ENCODE peak calls at places on chromosomes 7 and 10, in six cellular contexts. A is A549, W is adrenal gland, P is OCI-LY7, U is lower lobe of right lung, S is IMR-90. F is an unnamed sample.

GRCh38 chr7:47946581-47947354 is 1.5 kb downstream of the PKD1L1 start:
- DNase-seq in P (no peak), W (no peak), U (no peak), A (no peak), S (no peak), F (no peak)

GRCh38 chr7:25478925-25479324 is 250.6 kb upstream of the NPVF start:
- DNase-seq in U (no peak), P (no peak), W (no peak), S (no peak), A (no peak), F (no peak)

GRCh38 chr10:30068482-30069223 is 9.3 kb upstream of the JCAD start:
- DNase-seq in P (no peak), A (no peak), S (no peak), U (no peak), W (no peak), F (no peak)

GRCh38 chr7:82818091-82818620 is 344.5 kb downstream of the PCLO start:
- DNase-seq in P (no peak), U (no peak), S (no peak), W (no peak), A (no peak), F (no peak)

GRCh38 chr7:116499168-116500070 is at the start of gene CAV2:
- DNase-seq in W (peak), P (no peak), S (peak), U (peak), A (peak), F (peak)

GRCh38 chr7:151424799-151425198 is 15.0 kb upstream of the WDR86 start:
- DNase-seq in W (no peak), U (no peak), A (no peak), P (no peak), S (peak), F (no peak)

GRCh38 chr10:60989400-60989876 is 45.5 kb upstream of the RHOBTB1 start:
- DNase-seq in W (no peak), S (no peak), P (peak), U (no peak), A (no peak), F (no peak)

GRCh38 chr10:117663750-117664149 is 121.2 kb downstream of the EMX2 start:
- DNase-seq in U (no peak), W (peak), A (peak), P (no peak), S (peak), F (no peak)

GRCh38 chr7:130430841-130431713 is 9.7 kb downstream of the CEP41 start:
- DNase-seq in W (no peak), A (no peak), P (no peak), U (no peak), S (peak), F (peak)

GRCh38 chr7:117098457-117098856 is 145.2 kb downstream of the ST7 start:
- DNase-seq in A (no peak), W (no peak), U (no peak), S (peak), P (no peak), F (no peak)

GRCh38 chr7:48643420-48644013 is 280.8 kb upstream of the CDC14C start:
- DNase-seq in A (no peak), W (no peak), U (no peak), P (no peak), S (no peak), F (no peak)

GRCh38 chr10:58701398-58702135 is 188.9 kb downstream of the BICC1 start:
- DNase-seq in W (peak), A (no peak), U (no peak), S (peak), P (no peak), F (no peak)

GRCh38 chr7:104652434-104652833 is 324.0 kb downstream of the LHFPL3 start:
- DNase-seq in P (no peak), A (no peak), W (no peak), S (no peak), U (no peak), F (no peak)
- TF ChIP-seq CTCF in P (no peak), A (no peak), W (no peak), S (no peak), U (no peak), F (no peak)

GRCh38 chr10:79153753-79154152 is 85.0 kb downstream of the ZMIZ1 start:
- DNase-seq in P (no peak), S (no peak), W (peak), A (no peak), U (no peak), F (peak)
- H3K27ac ChIP-seq in P (no peak), S (peak), W (no peak), A (peak), U (peak), F (peak)

DNA sequence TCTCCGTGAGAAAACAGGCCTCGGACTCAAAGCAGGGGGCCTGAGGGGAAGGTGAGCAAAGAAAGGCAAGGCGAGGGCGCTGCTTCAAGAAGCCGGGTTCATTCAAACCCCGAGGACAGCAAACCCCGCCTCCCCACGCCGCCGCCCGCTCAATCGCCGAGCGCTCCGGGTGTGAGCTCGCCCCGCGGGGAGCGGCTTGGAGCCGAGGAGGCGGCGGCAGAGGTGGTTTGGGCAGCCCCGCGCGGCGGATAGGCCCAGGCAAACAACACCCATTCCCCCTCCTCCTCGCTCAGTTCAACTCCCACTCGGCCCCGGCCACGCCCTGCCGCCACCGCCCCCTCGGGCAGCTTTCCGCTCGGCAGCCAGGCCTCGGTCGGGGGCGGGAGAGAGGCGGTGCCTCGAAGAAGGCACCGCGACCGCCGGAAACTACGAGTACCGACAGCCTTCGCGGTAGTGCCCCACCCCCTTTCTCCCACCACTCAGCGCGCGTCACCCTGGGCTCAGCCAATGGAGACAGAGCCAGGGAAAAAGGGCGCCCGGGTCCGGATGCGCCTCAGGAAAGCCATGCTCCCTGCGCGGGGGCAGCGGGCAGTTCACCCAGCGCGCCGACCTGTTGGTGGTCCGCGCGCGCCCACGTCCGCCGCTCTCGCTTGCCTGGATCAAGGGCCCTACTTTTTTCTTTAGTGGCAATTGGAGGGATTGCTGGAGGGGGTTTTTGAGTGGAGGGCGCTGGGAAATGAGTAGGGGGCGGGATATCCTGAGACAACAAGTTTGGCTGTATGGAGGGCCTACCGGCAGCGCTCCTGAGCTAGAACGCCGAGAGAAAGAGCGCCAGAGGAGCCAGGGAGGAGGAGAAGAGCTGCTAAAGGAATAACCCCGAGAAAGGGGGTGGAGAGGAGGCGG is 674 bp upstream of the SP4 start:
- DNase-seq in S (peak), U (peak), W (peak), A (peak), P (peak), F (peak)
- TF ChIP-seq CTCF in S (no peak), U (peak), W (peak), A (no peak), P (peak), F (peak)

GRCh38 chr7:92717601-92717981 is 118.8 kb downstream of the CDK6 start:
- DNase-seq in P (no peak), S (peak), U (no peak), W (no peak), A (no peak), F (no peak)
- H3K27ac ChIP-seq in P (no peak), S (no peak), U (peak), W (peak), A (peak), F (peak)

DNA sequence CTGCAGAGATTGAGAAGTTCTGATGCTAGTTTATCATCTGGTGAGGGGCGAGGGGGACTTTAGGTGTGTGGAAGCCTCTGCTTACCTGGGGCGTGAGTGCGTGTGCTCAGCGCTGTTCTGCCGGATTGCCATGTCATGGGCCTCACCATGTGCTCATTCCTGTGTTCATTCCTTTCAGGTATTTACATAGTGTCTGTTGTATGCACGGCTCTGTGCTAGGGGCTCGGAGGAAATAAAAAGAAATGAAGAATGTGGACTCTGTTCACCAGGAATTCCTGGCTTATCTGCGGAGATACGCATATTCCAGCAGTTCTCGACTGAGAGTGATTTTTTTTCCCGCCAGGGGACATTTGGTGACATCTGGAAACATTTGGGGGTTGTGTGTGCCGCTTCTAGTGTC is 152.0 kb downstream of the CAMK1D start:
- DNase-seq in A (no peak), U (no peak), P (no peak), S (no peak), W (no peak), F (no peak)
- TF ChIP-seq CTCF in A (no peak), U (no peak), P (no peak), S (no peak), W (no peak), F (no peak)

DNA sequence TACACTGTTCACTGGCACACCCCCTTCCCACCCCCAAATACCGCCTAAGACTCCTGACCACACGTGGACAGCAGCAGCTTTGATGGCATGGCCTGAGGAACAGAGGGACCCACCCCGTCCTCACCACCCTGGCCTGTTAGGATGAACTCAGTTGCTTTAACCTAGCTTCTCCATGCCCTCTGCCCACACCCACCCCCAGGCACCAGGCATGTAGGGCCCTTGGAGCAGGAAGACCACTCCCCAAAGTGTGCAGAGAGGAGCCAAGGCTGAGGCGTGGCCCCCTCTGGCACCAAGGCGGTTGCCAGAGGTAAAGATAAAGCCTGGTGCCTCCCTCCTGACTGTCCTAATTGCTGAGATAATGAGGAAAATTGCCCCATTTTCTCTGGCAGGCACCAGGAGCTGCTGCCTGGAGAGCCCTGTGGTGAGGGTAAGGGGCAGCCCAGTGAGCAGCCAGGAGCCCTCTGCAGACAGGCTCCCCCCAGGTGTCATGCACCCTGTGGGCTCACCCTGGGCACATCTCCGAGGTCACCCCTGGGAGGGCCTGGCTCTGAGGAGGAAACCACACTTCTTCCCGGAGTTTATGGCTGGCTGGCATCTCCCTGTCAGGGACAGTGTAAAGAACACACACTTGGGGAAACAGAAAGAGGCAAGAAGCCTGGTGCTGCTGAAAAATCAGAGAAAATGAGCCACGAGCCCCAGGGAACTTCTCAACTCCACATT is 47.7 kb downstream of the LRRC20 start:
- DNase-seq in W (no peak), S (no peak), P (no peak), A (no peak), U (no peak), F (no peak)
- H3K27ac ChIP-seq in W (no peak), S (no peak), P (no peak), A (no peak), U (no peak), F (peak)

GRCh38 chr7:40700653-40701475 is 566.1 kb downstream of the SUGCT start:
- DNase-seq in W (no peak), A (no peak), S (peak), P (peak), U (no peak), F (no peak)
- TF ChIP-seq CTCF in W (no peak), A (no peak), S (no peak), P (peak), U (no peak), F (no peak)

DNA sequence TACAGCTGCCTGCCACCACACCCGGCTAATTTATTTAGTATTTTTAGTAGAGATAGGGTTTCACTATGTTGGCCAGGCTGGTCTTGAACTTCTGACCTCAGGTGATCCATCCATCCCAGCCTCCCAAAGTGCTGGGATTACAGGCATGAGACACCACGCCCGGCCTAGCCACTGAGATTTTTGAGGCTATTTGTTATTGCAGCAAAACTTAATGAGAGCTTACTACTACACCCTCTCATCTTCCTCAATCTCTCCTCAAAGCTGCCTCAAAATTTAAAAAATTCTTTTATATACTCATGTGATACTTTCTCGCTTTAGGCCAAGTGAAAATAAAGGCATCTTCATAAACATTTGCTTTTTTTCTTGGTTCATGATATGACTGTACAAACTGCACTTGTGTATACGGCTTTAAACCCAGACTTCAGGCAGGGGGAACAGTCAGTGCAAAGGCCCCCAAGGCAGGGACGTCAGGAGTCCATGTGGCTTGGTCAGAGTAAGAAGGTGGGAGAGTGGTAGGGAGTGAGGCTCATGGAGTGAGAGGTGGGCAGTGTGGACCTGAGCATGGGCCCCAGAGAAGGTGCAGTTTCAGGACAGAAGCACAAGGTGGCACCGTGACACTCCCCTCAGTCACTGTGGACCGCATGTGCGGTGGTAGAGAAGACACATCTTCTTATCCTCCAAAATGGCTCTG is 55.5 kb downstream of the SYPL1 start:
- DNase-seq in P (peak), S (peak), U (peak), W (peak), A (peak), F (peak)
- H3K27ac ChIP-seq in P (peak), S (no peak), U (no peak), W (no peak), A (no peak), F (no peak)

GRCh38 chr7:157138424-157139141 is at the start of gene UBE3C:
- DNase-seq in W (peak), S (peak), A (peak), P (peak), U (peak), F (peak)

GRCh38 chr7:157138101-157138423 is 664 bp upstream of the UBE3C start:
- DNase-seq in P (no peak), A (no peak), S (no peak), U (no peak), W (no peak), F (no peak)

GRCh38 chr7:157139142-157140117 is 704 bp downstream of the UBE3C start:
- DNase-seq in U (peak), S (peak), W (peak), P (peak), A (peak), F (peak)

GRCh38 chr7:157133304-157133703 is 5.4 kb upstream of the UBE3C start:
- DNase-seq in U (no peak), S (no peak), W (no peak), P (no peak), A (no peak), F (no peak)

DNA sequence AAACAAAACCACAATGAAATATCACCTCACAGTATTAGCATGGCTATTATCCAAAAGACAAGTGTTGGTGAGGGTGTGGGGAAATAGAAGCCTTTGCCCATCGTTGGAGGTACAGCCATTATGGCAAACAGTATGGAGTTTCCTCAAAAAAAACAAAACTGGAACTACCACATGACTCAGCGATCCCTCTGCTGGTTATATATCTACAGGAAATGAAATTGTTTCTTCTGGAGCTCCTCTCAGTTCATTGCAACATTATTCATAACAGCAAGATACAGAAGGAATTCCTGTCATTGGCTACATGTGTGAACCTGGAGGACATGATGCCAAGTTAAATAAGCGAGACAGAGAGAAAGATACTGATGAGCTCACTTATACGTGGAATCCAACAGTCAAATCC is 2.4 kb upstream of the UBE3C start:
- DNase-seq in W (no peak), U (no peak), S (peak), A (peak), P (peak), F (no peak)
- TF ChIP-seq CTCF in W (no peak), U (no peak), S (peak), A (peak), P (peak), F (no peak)